ENCODE peak calls at places on chromosomes 12 and 14, in eight cellular contexts. K is CD4-positive, alpha-beta memory T cell; V is cardiac muscle cell; S is uterus; X is CD4-positive, CD25-positive, alpha-beta regulatory T cell; M is naive thymus-derived CD4-positive, alpha-beta T cell; L is Caco-2; E is stomach. I is an unnamed sample.

GRCh38 chr12:24359418-24359817 is 409.9 kb upstream of the SOX5 start:
- DNase-seq in M (no peak), V (peak; percentile 14), X (no peak), K (no peak), L (no peak), S (no peak), E (no peak), I (no peak)

GRCh38 chr12:91577586-91578539 is 395.2 kb upstream of the DCN start:
- DNase-seq in S (no peak), E (no peak), V (peak; percentile 55), X (no peak), L (no peak), M (peak; percentile 30), K (peak; percentile 44), I (no peak)

GRCh38 chr12:107467716-107468115 is 217.9 kb upstream of the PWP1 start:
- DNase-seq in S (no peak), E (no peak), L (no peak), K (no peak), X (no peak), M (no peak), V (no peak), I (no peak)

GRCh38 chr12:93707836-93708235 is 30.7 kb downstream of the CRADD start:
- DNase-seq in V (no peak), S (no peak), L (no peak), M (no peak), E (no peak), K (no peak), X (no peak), I (no peak)

GRCh38 chr12:132393245-132393795 is 63.9 kb upstream of the GALNT9 start:
- DNase-seq in X (no peak), L (peak; percentile 28), M (no peak), V (no peak), K (no peak), S (no peak), E (no peak), I (no peak)

GRCh38 chr12:42235426-42235825 is 2.6 kb downstream of the YAF2 start:
- DNase-seq in L (no peak), E (no peak), V (no peak), S (peak; percentile 26), X (no peak), K (no peak), M (no peak), I (no peak)

GRCh38 chr14:95515080-95515489 is 1.4 kb downstream of the SYNE3 start:
- DNase-seq in X (no peak), L (no peak), K (no peak), V (peak; percentile 35), E (no peak), S (no peak), M (no peak), I (no peak)

GRCh38 chr14:78005325-78005724 is 164.8 kb upstream of the NRXN3 start:
- DNase-seq in K (no peak), E (no peak), X (no peak), V (peak; percentile 58), L (no peak), M (no peak), S (no peak), I (no peak)

GRCh38 chr14:76091036-76091435 is 60.7 kb upstream of the GPATCH2L start:
- DNase-seq in K (no peak), L (no peak), X (no peak), E (no peak), S (peak; percentile 64), V (peak; percentile 28), M (no peak), I (no peak)

GRCh38 chr12:124509676-124510300 is 57.6 kb downstream of the NCOR2 start:
- DNase-seq in X (no peak), K (no peak), S (peak; percentile 76), V (peak; percentile 93), L (no peak), M (no peak), E (peak; percentile 65), I (peak; percentile 89)

GRCh38 chr14:96934961-96935360 is 137.8 kb downstream of the VRK1 start:
- DNase-seq in K (no peak), E (no peak), S (no peak), M (no peak), L (no peak), X (no peak), V (no peak), I (no peak)

GRCh38 chr12:46660719-46661118 is 165.1 kb downstream of the SLC38A4 start:
- DNase-seq in V (peak; percentile 68), M (no peak), S (no peak), L (no peak), K (no peak), E (no peak), X (no peak), I (no peak)

GRCh38 chr12:49872781-49873181 is 29.9 kb upstream of the BCDIN3D start:
- DNase-seq in S (peak; percentile 20), L (no peak), E (no peak), K (no peak), X (no peak), M (no peak), V (peak; percentile 71), I (no peak)

GRCh38 chr12:88237954-88238353 is 95.8 kb downstream of the TMTC3 start:
- DNase-seq in K (no peak), S (no peak), M (no peak), V (peak; percentile 44), E (no peak), X (no peak), L (no peak), I (peak; percentile 54)

GRCh38 chr12:64610092-64610659 is at the start of gene RASSF3:
- DNase-seq in L (peak; percentile 82), M (peak; percentile 71), V (peak; percentile 82), K (peak; percentile 76), X (peak; percentile 80), S (peak; percentile 74), E (peak; percentile 82), I (no peak)

GRCh38 chr12:60335765-60336164 is 739.9 kb downstream of the SLC16A7 start:
- DNase-seq in V (peak; percentile 24), L (no peak), E (no peak), S (no peak), X (no peak), K (no peak), M (no peak), I (peak; percentile 34)

GRCh38 chr12:79687711-79688270 is 3.0 kb downstream of the PAWR start:
- DNase-seq in L (no peak), S (no peak), M (no peak), V (peak; percentile 11), K (no peak), X (no peak), E (no peak), I (no peak)
- H3K4me3 ChIP-seq in L (peak overlapping the region; percentile 98), S (peak overlapping the region; percentile 87), M (no peak overlapping the region), V (peak overlapping the region; percentile 94), K (no peak overlapping the region), X (no peak overlapping the region), E (peak overlapping the region; percentile 95), I (peak overlapping the region; percentile 96)

GRCh38 chr12:56154246-56154771 is 1.9 kb downstream of the MYL6B start:
- DNase-seq in L (no peak), E (no peak), V (no peak), K (no peak), X (no peak), M (no peak), S (no peak), I (peak; percentile 16)

GRCh38 chr12:56154818-56155217 is 2.4 kb downstream of the MYL6B start:
- DNase-seq in E (no peak), K (no peak), X (no peak), V (no peak), M (no peak), S (no peak), L (no peak), I (no peak)

GRCh38 chr12:56152756-56153137 is 360 bp downstream of the MYL6B start:
- DNase-seq in K (no peak), M (no peak), S (no peak), X (no peak), E (no peak), V (no peak), L (no peak), I (no peak)

GRCh38 chr12:56152132-56152755 is at the start of gene MYL6B:
- DNase-seq in L (peak; percentile 88), S (peak; percentile 93), M (peak; percentile 89), E (peak; percentile 95), K (peak; percentile 89), V (peak; percentile 92), X (peak; percentile 89), I (peak; percentile 66)

DNA sequence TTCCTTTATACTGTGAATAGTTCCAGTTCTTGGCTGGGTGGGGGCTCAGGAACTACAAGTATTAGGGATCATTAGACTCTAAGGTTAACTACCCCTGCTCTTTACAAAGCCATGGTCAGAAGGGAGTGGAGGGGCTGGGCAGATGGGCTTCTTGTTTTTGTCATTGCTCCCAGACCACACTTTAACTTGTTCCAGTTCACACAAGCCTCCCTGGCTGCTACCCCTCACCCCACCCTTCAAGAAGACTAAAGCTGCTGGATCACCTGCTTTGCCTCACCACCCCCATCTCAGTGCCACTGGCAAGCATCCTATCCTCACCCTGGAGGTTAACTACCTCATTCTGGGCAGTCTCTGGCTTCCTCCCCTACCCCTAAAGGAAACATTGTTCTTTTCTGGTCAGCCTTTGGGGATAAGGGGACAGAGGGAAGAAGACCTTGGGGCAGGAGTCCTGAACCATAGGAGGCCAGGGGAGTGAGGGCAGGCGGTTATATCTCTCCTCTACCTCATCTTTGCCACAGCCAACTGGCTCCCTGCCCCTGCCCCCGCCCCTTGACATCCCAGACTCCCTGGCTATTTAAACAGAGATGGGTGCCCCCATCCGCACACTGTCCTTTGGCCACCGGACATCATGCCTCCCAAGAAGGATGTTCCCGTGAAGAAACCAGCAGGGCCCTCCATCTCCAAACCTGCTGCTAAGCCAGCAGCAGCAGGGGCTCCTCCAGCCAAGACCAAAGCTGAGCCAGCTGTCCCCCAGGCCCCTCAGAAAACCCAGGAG is 1.1 kb downstream of the MYL6B start:
- DNase-seq in M (no peak), E (no peak), L (no peak), K (no peak), V (no peak), X (no peak), S (no peak), I (no peak)
- H3K4me3 ChIP-seq in M (no peak overlapping the region), E (peak overlapping the region; percentile 59), L (peak overlapping the region; percentile 73), K (no peak overlapping the region), V (peak overlapping the region; percentile 79), X (no peak overlapping the region), S (peak overlapping the region; percentile 59), I (peak overlapping the region; percentile 61)

DNA sequence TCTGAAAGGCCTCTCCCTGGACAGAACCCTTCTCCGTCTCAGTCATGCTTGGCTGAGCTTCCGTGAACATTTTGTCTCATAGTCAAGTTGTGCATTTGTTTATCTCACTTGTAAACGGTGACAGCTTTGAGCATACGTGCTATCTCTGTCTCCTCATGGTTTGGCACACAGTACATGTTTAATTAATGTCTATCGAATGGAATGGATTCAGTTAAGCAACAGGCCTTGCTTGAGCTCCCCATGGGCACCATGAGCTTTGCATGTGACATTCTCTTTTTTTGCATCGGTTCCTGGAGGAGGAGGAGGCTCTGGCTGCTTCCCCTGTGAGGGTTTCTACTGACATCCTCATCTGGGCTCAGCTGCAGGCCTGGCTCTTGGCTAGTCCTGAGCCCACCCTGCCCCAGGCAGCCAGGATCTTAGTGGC is 80.0 kb downstream of the PRIMA1 start:
- DNase-seq in K (no peak), X (no peak), M (no peak), S (no peak), V (no peak), E (no peak), L (no peak), I (no peak)
- H3K4me3 ChIP-seq in K (no peak overlapping the region), X (no peak overlapping the region), M (no peak overlapping the region), S (no peak overlapping the region), V (no peak overlapping the region), E (no peak overlapping the region), L (no peak overlapping the region), I (no peak overlapping the region)

DNA sequence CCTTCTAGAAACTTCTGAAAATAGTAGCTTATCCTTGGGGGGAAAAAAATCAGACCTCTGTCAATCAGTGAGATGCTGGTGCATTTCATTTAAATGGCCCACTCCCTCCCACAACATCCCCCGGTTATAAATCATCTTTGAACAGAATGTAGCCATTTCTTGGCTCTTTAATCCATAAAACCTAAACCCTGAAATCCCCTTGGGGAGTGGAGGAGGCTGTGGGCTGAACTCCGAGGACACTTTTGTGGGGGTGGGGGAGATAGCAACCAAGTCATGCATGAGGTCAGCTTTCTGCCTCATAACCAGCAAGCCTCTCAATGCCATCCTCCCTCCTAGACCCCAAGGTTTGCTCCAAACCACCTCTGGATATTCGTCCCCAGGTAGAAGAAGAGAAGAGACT is 21.0 kb downstream of the HRK start:
- DNase-seq in X (no peak), V (no peak), M (no peak), S (no peak), K (no peak), E (no peak), L (no peak), I (no peak)
- H3K4me3 ChIP-seq in X (no peak overlapping the region), V (no peak overlapping the region), M (no peak overlapping the region), S (peak overlapping the region; percentile 30), K (no peak overlapping the region), E (no peak overlapping the region), L (no peak overlapping the region), I (no peak overlapping the region)

I was measured in skeletal muscle cell.